ENCODE peak calls at places on chromosomes 12 and 14, in six cellular contexts. U, C, E, S, A and G are unnamed samples.

GRCh38 chr12:30796508-30796780 is 41.7 kb upstream of the CAPRIN2 start:
- DNase-seq in S (no peak), A (no peak), U (no peak), C (no peak), E (no peak), G (no peak)

GRCh38 chr12:52155048-52155868 is 36.6 kb downstream of the KRT80 start:
- DNase-seq in A (no peak), E (no peak), U (no peak), C (no peak), S (no peak), G (no peak)

GRCh38 chr12:65720739-65721138 is 103.5 kb upstream of the HMGA2 start:
- DNase-seq in S (no peak), A (no peak), E (no peak), U (no peak), C (no peak), G (no peak)

GRCh38 chr12:2844786-2845185 is 10.0 kb upstream of the NRIP2 start:
- DNase-seq in E (no peak), C (no peak), A (no peak), S (no peak), U (no peak), G (no peak)

GRCh38 chr12:120157678-120158077 is 36.8 kb downstream of the GCN1 start:
- DNase-seq in C (no peak), E (no peak), A (no peak), S (no peak), U (no peak), G (no peak)

GRCh38 chr14:89858084-89858483 is 96.4 kb downstream of the EFCAB11 start:
- DNase-seq in S (no peak), U (no peak), E (no peak), A (no peak), C (no peak), G (no peak)

GRCh38 chr12:32542550-32543229 is 136.4 kb upstream of the DNM1L start:
- DNase-seq in U (no peak), A (no peak), S (no peak), C (no peak), E (no peak), G (no peak)

GRCh38 chr14:83289390-83289789 is 1755.7 kb upstream of the SEL1L start:
- DNase-seq in U (no peak), S (no peak), A (peak), C (no peak), E (no peak), G (no peak)

GRCh38 chr12:111598637-111599458 is at the start of gene ATXN2:
- DNase-seq in U (peak), A (peak), C (peak), S (peak), E (peak), G (no peak)

GRCh38 chr14:93035917-93036651 is 79.6 kb downstream of the ITPK1 start:
- DNase-seq in E (no peak), A (no peak), U (no peak), C (no peak), S (no peak), G (no peak)

GRCh38 chr14:105080161-105080560 is 14.9 kb upstream of the GPR132 start:
- DNase-seq in E (no peak), S (no peak), U (no peak), C (no peak), A (no peak), G (no peak)

GRCh38 chr14:69328317-69328716 is 68.4 kb downstream of the GALNT16 start:
- DNase-seq in E (no peak), U (no peak), C (peak), S (no peak), A (no peak), G (no peak)

GRCh38 chr12:125143491-125143890 is 78.3 kb downstream of the AACS start:
- DNase-seq in U (no peak), A (no peak), C (no peak), S (no peak), E (no peak), G (no peak)

GRCh38 chr12:46368138-46368537 is 4.4 kb downstream of the SLC38A2 start:
- DNase-seq in E (no peak), U (no peak), A (no peak), C (no peak), S (no peak), G (no peak)

GRCh38 chr14:103925316-103925715 is 2.9 kb upstream of the TDRD9 start:
- DNase-seq in E (no peak), U (no peak), C (no peak), S (no peak), A (peak), G (no peak)

GRCh38 chr14:67239582-67239981 is 1.7 kb upstream of the PALS1 start:
- DNase-seq in S (no peak), U (no peak), A (no peak), C (no peak), E (no peak), G (no peak)

GRCh38 chr14:71574976-71575375 is 357.3 kb upstream of the RGS6 start:
- DNase-seq in S (no peak), U (no peak), C (no peak), A (no peak), E (no peak), G (no peak)

GRCh38 chr12:116463366-116463765 is 95.8 kb upstream of the MAP1LC3B2 start:
- DNase-seq in S (no peak), A (no peak), U (no peak), E (no peak), C (no peak), G (no peak)

GRCh38 chr14:60768602-60769001 is 34.0 kb downstream of the MNAT1 start:
- DNase-seq in C (no peak), E (no peak), U (no peak), A (no peak), S (no peak), G (no peak)

GRCh38 chr12:13444076-13444475 is 247.6 kb downstream of the EMP1 start:
- DNase-seq in U (no peak), E (no peak), S (no peak), C (no peak), A (no peak), G (no peak)

GRCh38 chr12:6370994-6371754 is 4.2 kb downstream of the SCNN1A start:
- DNase-seq in A (no peak), E (no peak), C (no peak), U (no peak), S (peak), G (no peak)

GRCh38 chr14:48584031-48584430 is 908.6 kb upstream of the MDGA2 start:
- DNase-seq in S (no peak), C (no peak), A (no peak), E (no peak), U (no peak), G (no peak)

GRCh38 chr12:112979281-112979680 is 962 bp downstream of the OAS2 start:
- DNase-seq in S (no peak), U (peak), C (no peak), A (no peak), E (peak), G (peak)

GRCh38 chr12:6052940-6053329 is 71.5 kb downstream of the VWF start:
- DNase-seq in A (no peak), C (no peak), U (no peak), S (no peak), E (no peak), G (no peak)

GRCh38 chr12:130300090-130300489 is 37.6 kb upstream of the PIWIL1 start:
- DNase-seq in E (no peak), U (no peak), S (no peak), A (no peak), C (no peak), G (no peak)

GRCh38 chr14:34403646-34404045 is 58.4 kb downstream of the SPTSSA start:
- DNase-seq in U (no peak), A (peak), S (no peak), E (no peak), C (no peak), G (no peak)

GRCh38 chr12:1174659-1175058 is 183.6 kb downstream of the ERC1 start:
- DNase-seq in U (no peak), C (no peak), S (no peak), A (no peak), E (no peak), G (no peak)

GRCh38 chr12:50689437-50689836 is 74.5 kb upstream of the ATF1 start:
- DNase-seq in A (no peak), U (no peak), S (no peak), C (no peak), E (no peak), G (no peak)

GRCh38 chr12:509494-509893 is 49.8 kb downstream of the B4GALNT3 start:
- DNase-seq in U (no peak), S (peak), C (no peak), A (no peak), E (no peak), G (no peak)

GRCh38 chr12:126883737-126884136 is 1383.2 kb upstream of the TMEM132C start:
- DNase-seq in S (no peak), A (no peak), C (no peak), U (no peak), E (no peak), G (no peak)